ENCODE peak calls at places on chromosome 6, in ten cellular contexts. I is breast epithelium, S is endothelial cell, V is cardiac fibroblast, Y is RWPE2, F is tibial artery, X is right atrium auricular region, W is GM20000, O is epithelial cell of esophagus, N is lung. M is an unnamed sample.
A peak's percentile ranks its signal among the peaks of the same experiment; 100 is the strongest.

GRCh38 chr6:147509900-147510299 is 1.4 kb downstream of the SAMD5 start:
- DNase-seq in I (no peak), S (no peak), V (no peak), Y (no peak), F (no peak), X (no peak), W (no peak), O (no peak), N (no peak), M (no peak)

GRCh38 chr6:41937881-41938574 is 3.6 kb downstream of the CCND3 start:
- DNase-seq in I (no peak), S (no peak), V (peak; percentile 35), Y (no peak), F (no peak), X (no peak), W (no peak), O (no peak), N (peak; percentile 41), M (no peak)

GRCh38 chr6:5034328-5034727 is 30.5 kb upstream of the RPP40 start:
- DNase-seq in I (no peak), S (no peak), V (peak; percentile 9), Y (no peak), F (no peak), X (no peak), W (no peak), O (no peak), N (no peak), M (no peak)

GRCh38 chr6:65546894-65547293 is 160.1 kb downstream of the EYS start:
- DNase-seq in I (no peak), S (no peak), V (no peak), Y (no peak), F (no peak), X (no peak), W (no peak), O (no peak), N (no peak), M (no peak)

GRCh38 chr6:45801471-45802289 is 214.0 kb downstream of the CLIC5 start:
- DNase-seq in I (no peak), S (no peak), V (peak; percentile 1), Y (no peak), F (no peak), X (no peak), W (no peak), O (no peak), N (no peak), M (no peak)

GRCh38 chr6:40932366-40932765 is 106.7 kb downstream of the UNC5CL start:
- DNase-seq in I (no peak), S (no peak), V (no peak), Y (no peak), F (no peak), X (no peak), W (no peak), O (peak; percentile 23), N (no peak), M (no peak)

GRCh38 chr6:131212928-131213327 is 77.7 kb downstream of the AKAP7 start:
- DNase-seq in I (no peak), S (no peak), V (no peak), Y (no peak), F (no peak), X (no peak), W (no peak), O (no peak), N (no peak), M (no peak)

GRCh38 chr6:1686117-1687098 is 76.7 kb downstream of the FOXC1 start:
- DNase-seq in I (no peak), S (no peak), V (peak; percentile 94), Y (peak; percentile 83), F (peak; percentile 44), X (peak; percentile 74), W (no peak), O (peak; percentile 98), N (peak; percentile 44), M (no peak)

GRCh38 chr6:3273707-3274521 is 15.2 kb downstream of the PSMG4 start:
- DNase-seq in I (no peak), S (no peak), V (no peak), Y (no peak), F (no peak), X (no peak), W (no peak), O (no peak), N (no peak), M (no peak)

GRCh38 chr6:14321992-14322772 is 204.6 kb downstream of the CD83 start:
- DNase-seq in I (no peak), S (no peak), V (no peak), Y (no peak), F (no peak), X (no peak), W (no peak), O (peak; percentile 40), N (no peak), M (no peak)

GRCh38 chr6:158751842-158752424 is 67.2 kb downstream of the EZR start:
- DNase-seq in I (no peak), S (no peak), V (no peak), Y (no peak), F (no peak), X (no peak), W (no peak), O (no peak), N (no peak), M (no peak)

GRCh38 chr6:6758915-6759654 is 170.6 kb downstream of the LY86 start:
- DNase-seq in I (no peak), S (peak; percentile 71), V (peak; percentile 75), Y (no peak), F (peak; percentile 68), X (peak; percentile 77), W (peak; percentile 86), O (peak; percentile 53), N (peak; percentile 68), M (peak; percentile 55)

GRCh38 chr6:29521006-29521680 is 33.4 kb upstream of the MAS1L start:
- DNase-seq in I (no peak), S (no peak), V (no peak), Y (no peak), F (no peak), X (peak; percentile 26), W (no peak), O (no peak), N (peak; percentile 14), M (no peak)

GRCh38 chr6:30810813-30811329 is 66.5 kb upstream of the IER3 start:
- DNase-seq in I (peak; percentile 71), S (no peak), V (no peak), Y (peak; percentile 96), F (no peak), X (no peak), W (peak; percentile 71), O (peak; percentile 100), N (no peak), M (no peak)

GRCh38 chr6:131877999-131878789 is 70.4 kb downstream of the ENPP1 start:
- DNase-seq in I (no peak), S (no peak), V (peak; percentile 43), Y (no peak), F (no peak), X (no peak), W (no peak), O (peak; percentile 40), N (no peak), M (no peak)

DNA sequence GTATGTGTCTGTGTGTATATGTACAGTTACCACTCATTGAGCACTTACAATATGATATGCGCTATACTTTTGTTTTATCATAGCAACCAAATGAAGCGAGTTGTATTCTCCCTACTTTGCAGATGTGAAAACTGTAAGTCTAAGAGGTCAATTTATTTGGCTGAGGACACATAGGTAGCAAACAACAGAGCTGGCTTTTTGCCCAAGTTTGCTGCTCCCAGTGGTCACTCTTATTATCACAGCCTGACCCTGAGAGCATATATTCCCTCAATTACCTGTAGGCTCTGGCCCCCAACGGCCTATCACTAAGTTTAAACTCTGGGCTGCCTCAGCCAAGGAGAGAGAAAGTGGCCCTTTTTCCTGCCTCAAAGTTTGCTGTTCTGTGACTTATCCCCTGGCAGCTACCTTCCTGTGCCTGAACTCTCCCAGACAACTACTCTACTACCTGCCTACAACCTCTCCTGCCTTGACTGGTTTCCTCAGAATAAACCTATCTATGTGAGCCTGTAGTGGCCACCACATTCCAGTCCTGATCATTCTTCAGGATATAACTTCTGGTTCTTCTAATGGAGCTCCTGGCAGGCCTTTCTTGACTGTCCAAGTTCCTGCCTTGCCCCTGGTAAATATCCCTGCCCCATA is 221.8 kb downstream of the FRK start:
- DNase-seq in I (no peak), S (peak; percentile 47), V (peak; percentile 36), Y (no peak), F (no peak), X (no peak), W (peak; percentile 67), O (peak; percentile 54), N (no peak), M (no peak)
- TF ChIP-seq CTCF in I (peak; percentile 26), S (peak; percentile 61), V (peak; percentile 38), Y (peak; percentile 75), F (peak; percentile 26), X (peak; percentile 46), W (peak; percentile 33), O (peak; percentile 55), N (no peak), M (peak; percentile 56)

DNA sequence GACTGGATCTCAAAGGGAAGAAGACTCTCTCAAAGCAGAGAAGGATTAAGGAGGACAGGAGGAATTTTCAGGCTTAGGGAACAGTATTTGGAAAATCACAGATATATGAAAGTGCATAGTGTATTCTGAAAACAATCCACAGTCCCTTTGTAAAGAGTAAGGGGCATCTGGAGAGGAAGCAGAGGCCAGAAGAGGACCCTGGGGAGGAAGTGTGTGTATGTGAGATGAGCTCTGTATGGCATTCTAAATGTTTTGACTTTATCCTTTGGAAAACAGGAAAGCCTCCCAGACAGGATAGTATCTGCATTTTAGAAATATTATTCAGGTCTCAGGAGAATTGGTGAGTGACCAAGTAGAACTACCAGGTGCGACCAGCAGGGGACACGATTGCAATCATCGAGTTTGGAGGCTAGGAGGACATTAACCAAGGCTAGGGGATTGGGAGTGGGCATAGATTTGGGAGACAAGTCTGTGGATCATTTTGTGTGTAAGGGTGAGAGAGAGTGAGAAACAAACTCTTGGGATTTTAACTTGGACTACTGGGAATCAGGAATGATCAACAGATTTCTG is 38.3 kb upstream of the FAM184A start:
- DNase-seq in I (no peak), S (peak; percentile 43), V (no peak), Y (no peak), F (no peak), X (no peak), W (no peak), O (no peak), N (no peak), M (no peak)
- TF ChIP-seq CTCF in I (no peak), S (peak; percentile 90), V (peak; percentile 22), Y (no peak), F (no peak), X (no peak), W (no peak), O (peak; percentile 32), N (no peak), M (peak; percentile 47)

DNA sequence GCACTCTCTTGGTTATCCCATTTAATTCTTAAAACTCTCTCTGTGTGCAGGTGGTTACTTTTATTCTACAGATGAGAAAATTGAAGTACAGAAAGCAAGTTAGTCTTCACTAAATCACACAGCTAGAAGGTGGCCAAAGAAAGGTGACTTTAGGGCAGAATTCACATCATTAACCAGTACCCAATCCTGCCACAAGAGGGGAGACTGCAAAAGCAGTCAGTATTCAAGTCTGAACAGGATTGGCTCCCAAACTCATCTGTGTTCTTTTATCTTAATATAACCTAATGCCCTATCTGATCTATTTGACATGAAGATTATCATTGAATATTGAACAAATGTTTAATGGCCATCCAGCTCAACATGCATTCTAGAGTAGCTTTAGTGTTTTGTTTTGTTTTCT is 225.3 kb upstream of the FAM83B start:
- DNase-seq in I (no peak), S (peak; percentile 48), V (peak; percentile 21), Y (no peak), F (no peak), X (no peak), W (no peak), O (peak; percentile 70), N (no peak), M (no peak)
- TF ChIP-seq CTCF in I (no peak), S (peak; percentile 77), V (peak; percentile 33), Y (peak; percentile 57), F (peak; percentile 42), X (peak; percentile 27), W (no peak), O (peak; percentile 87), N (no peak), M (peak; percentile 62)

GRCh38 chr6:112086744-112087135 is 542 bp downstream of the TUBE1 start:
- DNase-seq in I (no peak), S (no peak), V (peak; percentile 64), Y (no peak), F (no peak), X (no peak), W (peak; percentile 36), O (peak; percentile 72), N (no peak), M (no peak)
- TF ChIP-seq CTCF in I (no peak), S (no peak), V (peak; percentile 23), Y (peak; percentile 70), F (no peak), X (no peak), W (no peak), O (peak; percentile 41), N (no peak), M (peak; percentile 50)

M was measured in neural crest cell.